ENCODE peak calls at places on chromosomes 7 and 10, in eight cellular contexts. X, I, D, U, W, P, M and K are unnamed samples.

GRCh38 chr7:7803597-7804229 is 85.3 kb upstream of the RPA3 start:
- DNase-seq in W (no peak), U (no peak), P (no peak), M (no peak), I (no peak), D (no peak), X (no peak), K (no peak)

GRCh38 chr10:14670551-14671240 is 104.0 kb downstream of the FAM107B start:
- DNase-seq in U (no peak), P (peak; percentile 36), D (no peak), W (no peak), X (peak; percentile 54), M (no peak), I (no peak), K (no peak)

GRCh38 chr10:132575320-132576201 is 38.0 kb downstream of the INPP5A start:
- DNase-seq in X (peak; percentile 52), W (no peak), I (peak; percentile 61), D (no peak), U (peak; percentile 92), P (peak; percentile 42), M (peak; percentile 41), K (no peak)

GRCh38 chr10:7722927-7723529 is 19.9 kb downstream of the ITIH2 start:
- DNase-seq in W (no peak), D (no peak), P (no peak), U (no peak), X (no peak), M (no peak), I (no peak), K (no peak)

GRCh38 chr10:63003816-63004453 is 129.2 kb upstream of the NRBF2 start:
- DNase-seq in M (peak; percentile 26), U (no peak), D (no peak), I (no peak), W (no peak), X (no peak), P (no peak), K (no peak)

GRCh38 chr10:1171182-1171581 is 115.0 kb downstream of the WDR37 start:
- DNase-seq in P (no peak), X (no peak), W (peak; percentile 17), D (no peak), I (no peak), U (no peak), M (no peak), K (no peak)

GRCh38 chr7:99504281-99504602 is 220 bp upstream of the ZKSCAN5 start:
- DNase-seq in I (no peak), W (no peak), U (no peak), M (no peak), D (peak; percentile 99), X (no peak), P (no peak), K (no peak)

GRCh38 chr7:111499027-111499426 is 63.3 kb downstream of the IMMP2L start:
- DNase-seq in X (no peak), I (no peak), W (no peak), U (no peak), D (no peak), M (peak; percentile 98), P (peak; percentile 74), K (no peak)

GRCh38 chr10:70903262-70903921 is 15.0 kb upstream of the PCBD1 start:
- DNase-seq in X (no peak), I (peak; percentile 67), M (peak; percentile 49), D (peak; percentile 64), P (no peak), W (no peak), U (peak; percentile 46), K (no peak)

GRCh38 chr7:151245360-151246160 is 2.9 kb downstream of the SMARCD3 start:
- DNase-seq in I (peak; percentile 63), P (no peak), W (no peak), U (no peak), D (peak; percentile 59), M (peak; percentile 21), X (no peak), K (no peak)

GRCh38 chr10:21926949-21927348 is 76.6 kb downstream of the DNAJC1 start:
- DNase-seq in P (peak; percentile 65), X (peak; percentile 69), W (no peak), M (peak; percentile 95), U (no peak), I (no peak), D (no peak), K (no peak)

GRCh38 chr10:123966896-123967231 is 75.3 kb upstream of the CPXM2 start:
- DNase-seq in X (no peak), I (no peak), D (no peak), W (peak; percentile 23), P (no peak), U (no peak), M (no peak), K (no peak)

GRCh38 chr10:13337128-13337826 is 10.8 kb downstream of the SEPHS1 start:
- DNase-seq in U (no peak), M (no peak), X (no peak), D (no peak), P (no peak), I (no peak), W (no peak), K (no peak)

GRCh38 chr10:110495731-110496552 is 1.8 kb upstream of the DUSP5 start:
- DNase-seq in U (no peak), W (peak; percentile 71), I (peak; percentile 50), X (no peak), P (no peak), M (peak; percentile 83), D (no peak), K (no peak)

GRCh38 chr10:24240001-24240751 is 31.2 kb downstream of the KIAA1217 start:
- DNase-seq in I (no peak), W (no peak), P (no peak), D (no peak), U (peak; percentile 46), M (peak; percentile 54), X (no peak), K (no peak)

GRCh38 chr10:112750427-112751167 is 199.4 kb upstream of the TCF7L2 start:
- DNase-seq in D (no peak), P (no peak), X (no peak), M (no peak), W (no peak), U (no peak), I (no peak), K (no peak)

GRCh38 chr7:157793973-157794763 is 457.4 kb downstream of the DNAJB6 start:
- DNase-seq in M (no peak), D (peak; percentile 34), U (no peak), W (no peak), I (no peak), X (no peak), P (no peak), K (no peak)

GRCh38 chr10:4813496-4813895 is 12.5 kb upstream of the AKR1E2 start:
- DNase-seq in P (no peak), U (no peak), M (no peak), D (no peak), I (no peak), X (no peak), W (no peak), K (no peak)

GRCh38 chr10:112221545-112221944 is 38.0 kb upstream of the GPAM start:
- DNase-seq in M (peak; percentile 37), P (no peak), I (no peak), U (no peak), X (no peak), W (no peak), D (no peak), K (no peak)

GRCh38 chr10:131896403-131896802 is 4.4 kb upstream of the PPP2R2D start:
- DNase-seq in I (no peak), W (no peak), X (no peak), M (no peak), U (no peak), D (no peak), P (no peak), K (no peak)

GRCh38 chr10:71644307-71645180 is 75.0 kb downstream of the C10orf105 start:
- DNase-seq in M (no peak), D (no peak), P (no peak), U (no peak), I (no peak), X (no peak), W (no peak), K (no peak)

GRCh38 chr10:95243318-95243617 is 47.5 kb downstream of the PDLIM1 start:
- DNase-seq in D (no peak), I (no peak), W (no peak), U (no peak), M (no peak), P (no peak), X (no peak), K (no peak)
- TF ChIP-seq CTCF in D (no peak), I (no peak), W (no peak), U (no peak), M (no peak), P (no peak), X (no peak), K (peak; percentile 7)

DNA sequence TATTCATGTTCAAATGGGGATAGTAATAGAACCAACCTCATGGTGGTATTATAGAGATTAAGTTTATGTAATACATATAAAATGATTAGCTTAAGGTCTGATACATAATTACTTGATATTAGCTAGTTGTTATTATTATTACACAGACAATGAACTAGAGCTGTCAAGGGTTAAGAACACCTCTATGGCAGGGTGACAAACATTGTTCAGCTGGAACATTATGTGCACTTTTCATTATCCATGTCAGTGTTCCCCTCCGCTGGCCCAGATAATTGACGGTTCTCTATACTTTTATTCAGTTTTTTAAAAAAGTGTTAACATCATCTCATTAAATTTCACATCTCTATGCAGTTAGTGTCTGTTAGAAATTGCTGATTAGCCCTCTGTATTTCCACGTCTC is 142.1 kb downstream of the CDK14 start:
- DNase-seq in W (no peak), D (no peak), P (no peak), I (no peak), U (no peak), X (no peak), M (no peak), K (no peak)
- TF ChIP-seq CTCF in W (no peak), D (no peak), P (no peak), I (no peak), U (no peak), X (no peak), M (no peak), K (no peak)

GRCh38 chr7:54701982-54702381 is 57.0 kb downstream of the SEC61G start:
- DNase-seq in I (no peak), U (no peak), D (no peak), W (no peak), M (no peak), P (no peak), X (no peak), K (no peak)
- TF ChIP-seq CTCF in I (no peak), U (no peak), D (no peak), W (no peak), M (no peak), P (no peak), X (no peak), K (no peak)

DNA sequence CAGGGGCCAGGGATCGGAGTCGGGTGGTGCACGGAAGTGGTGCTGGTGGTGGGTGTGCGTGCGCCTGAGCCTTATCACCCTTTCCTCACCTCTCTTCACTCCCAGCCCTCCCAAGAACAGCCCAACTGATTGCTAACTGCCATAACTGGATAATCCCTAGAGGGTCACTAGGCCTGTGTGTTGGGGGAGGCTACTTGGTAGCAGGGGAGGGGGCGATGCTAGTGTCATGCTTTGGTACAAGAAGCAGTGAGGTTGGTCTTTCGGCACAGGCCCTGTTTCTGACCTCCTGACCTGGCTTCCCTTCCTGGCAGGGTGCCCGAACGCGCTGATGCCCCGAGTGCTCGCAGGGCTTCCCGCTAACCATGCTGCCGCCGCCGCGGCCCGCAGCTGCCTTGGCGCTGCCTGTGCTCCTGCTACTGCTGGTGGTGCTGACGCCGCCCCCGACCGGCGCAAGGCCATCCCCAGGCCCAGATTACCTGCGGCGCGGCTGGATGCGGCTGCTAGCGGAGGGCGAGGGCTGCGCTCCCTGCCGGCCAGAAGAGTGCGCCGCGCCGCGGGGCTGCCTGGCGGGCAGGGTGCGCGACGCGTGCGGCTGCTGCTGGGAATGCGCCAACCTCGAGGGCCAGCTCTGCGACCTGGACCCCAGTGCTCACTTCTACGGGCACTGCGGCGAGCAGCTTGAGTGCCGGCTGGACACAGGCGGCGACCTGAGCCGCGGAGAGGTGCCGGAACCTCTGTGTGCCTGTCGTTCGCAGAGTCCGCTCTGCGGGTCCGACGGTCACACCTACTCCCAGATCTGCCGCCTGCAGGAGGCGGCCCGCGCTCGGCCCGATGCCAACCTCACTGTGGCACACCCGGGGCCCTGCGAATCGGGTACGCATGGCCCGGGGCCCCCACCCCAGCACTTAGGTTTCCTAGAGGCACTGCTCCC is 707 bp downstream of the KAZALD1 start:
- DNase-seq in W (peak; percentile 79), U (peak; percentile 27), X (no peak), M (peak; percentile 37), I (peak; percentile 85), D (peak; percentile 57), P (no peak), K (peak; percentile 82)
- TF ChIP-seq CTCF in W (peak; percentile 54), U (no peak), X (peak; percentile 20), M (peak; percentile 1), I (peak; percentile 74), D (peak; percentile 61), P (peak; percentile 40), K (peak; percentile 75)